ENCODE peak calls at places on chromosome 16, in nine cellular contexts. Q is NCI-H187; W is activated CD4-positive, CD25-positive, alpha-beta regulatory T cell; J is epithelial cell of prostate; S is HFF-Myc; Y is NCI-H146; M is CD8-positive, alpha-beta memory T cell; E is foreskin fibroblast; I is stomach. T is an unnamed sample.

GRCh38 chr16:84156342-84156784 is 11.3 kb downstream of the DNAAF1 start:
- DNase-seq in I (no peak), E (peak; percentile 51), Q (no peak), J (no peak), Y (no peak), S (no peak), M (no peak), W (no peak), T (no peak)

GRCh38 chr16:68382296-68382718 is 66.0 kb downstream of the SMPD3 start:
- DNase-seq in Y (no peak), S (no peak), I (peak; percentile 51), J (no peak), M (no peak), W (no peak), E (no peak), Q (no peak), T (no peak)

GRCh38 chr16:66131156-66131807 is 235.2 kb upstream of the CDH5 start:
- DNase-seq in Y (no peak), J (no peak), W (no peak), I (no peak), S (peak; percentile 57), E (peak; percentile 49), Q (no peak), M (no peak), T (no peak)

GRCh38 chr16:4693956-4694663 is 748 bp downstream of the NUDT16L1 start:
- DNase-seq in E (peak; percentile 77), Y (peak; percentile 59), I (peak; percentile 57), Q (no peak), J (no peak), S (peak; percentile 22), M (no peak), W (no peak), T (peak; percentile 72)

GRCh38 chr16:87708181-87708580 is 57.6 kb downstream of the KLHDC4 start:
- DNase-seq in W (no peak), S (no peak), Q (no peak), Y (no peak), M (no peak), E (no peak), J (no peak), I (no peak), T (no peak)

GRCh38 chr16:23254338-23254737 is 47.8 kb upstream of the SCNN1B start:
- DNase-seq in I (no peak), M (no peak), W (no peak), E (peak; percentile 64), Y (no peak), S (no peak), J (no peak), Q (no peak), T (no peak)

GRCh38 chr16:4266372-4266771 is 6.5 kb downstream of the TFAP4 start:
- DNase-seq in I (no peak), J (no peak), Y (no peak), Q (no peak), E (peak; percentile 33), W (no peak), M (no peak), S (no peak), T (no peak)

GRCh38 chr16:49495596-49496355 is 122.2 kb downstream of the C16orf78 start:
- DNase-seq in Y (no peak), M (no peak), J (no peak), Q (no peak), W (no peak), I (no peak), E (no peak), S (no peak), T (peak; percentile 16)

GRCh38 chr16:22181843-22182242 is 19.5 kb downstream of the SDR42E2 start:
- DNase-seq in Q (no peak), Y (no peak), E (no peak), W (no peak), I (no peak), M (no peak), S (no peak), J (no peak), T (no peak)

GRCh38 chr16:29777576-29778360 is at the start of gene ZG16:
- DNase-seq in E (no peak), I (no peak), W (no peak), M (no peak), S (no peak), Y (peak; percentile 21), J (no peak), Q (no peak), T (no peak)

GRCh38 chr16:31181102-31181830 is 1.3 kb downstream of the FUS start:
- DNase-seq in S (no peak), I (peak; percentile 28), Q (no peak), M (no peak), E (peak; percentile 71), Y (peak; percentile 42), J (no peak), W (no peak), T (peak; percentile 55)

GRCh38 chr16:75304521-75305363 is 53.3 kb upstream of the BCAR1 start:
- DNase-seq in J (peak; percentile 66), I (peak; percentile 28), E (peak; percentile 90), M (no peak), Y (no peak), S (peak; percentile 63), W (no peak), Q (no peak), T (peak; percentile 66)

GRCh38 chr16:29811896-29812665 is at the start of gene PRRT2:
- DNase-seq in E (peak; percentile 77), S (no peak), I (no peak), M (peak; percentile 41), Y (peak; percentile 80), Q (no peak), W (no peak), J (no peak), T (no peak)

GRCh38 chr16:65919977-65920376 is 446.5 kb upstream of the CDH5 start:
- DNase-seq in Q (no peak), J (no peak), E (no peak), M (no peak), S (no peak), I (no peak), Y (no peak), W (no peak), T (no peak)

GRCh38 chr16:69745959-69746358 is 8.8 kb downstream of the NOB1 start:
- DNase-seq in S (no peak), Y (no peak), E (no peak), W (no peak), M (no peak), J (no peak), Q (no peak), I (no peak), T (no peak)

GRCh38 chr16:20903889-20904506 is 3.4 kb downstream of the LYRM1 start:
- DNase-seq in E (no peak), I (no peak), J (no peak), Q (no peak), S (no peak), M (no peak), Y (no peak), W (no peak), T (no peak)

GRCh38 chr16:619476-620100 is 11.2 kb upstream of the WFIKKN1 start:
- DNase-seq in Q (no peak), I (no peak), S (no peak), Y (no peak), W (no peak), E (no peak), M (no peak), J (no peak), T (no peak)

GRCh38 chr16:1789643-1790045 is 3.9 kb downstream of the IGFALS start:
- DNase-seq in Y (no peak), W (no peak), I (no peak), S (no peak), J (no peak), E (no peak), Q (no peak), M (no peak), T (peak; percentile 46)

GRCh38 chr16:85420501-85421337 is 192.4 kb upstream of the GSE1 start:
- DNase-seq in J (no peak), E (peak; percentile 73), Q (peak; percentile 44), M (peak; percentile 75), S (no peak), W (peak; percentile 58), Y (no peak), I (peak; percentile 74), T (peak; percentile 72)

GRCh38 chr16:28151180-28151579 is 60.6 kb downstream of the XPO6 start:
- DNase-seq in S (no peak), M (no peak), J (no peak), Y (no peak), I (no peak), E (no peak), Q (no peak), W (no peak), T (no peak)

GRCh38 chr16:24939738-24940137 is 75.4 kb downstream of the ARHGAP17 start:
- DNase-seq in M (no peak), E (no peak), I (no peak), Y (no peak), Q (no peak), S (no peak), J (no peak), W (no peak), T (no peak)

GRCh38 chr16:22191966-22192260 is 14.2 kb upstream of the EEF2K start:
- DNase-seq in J (no peak), Q (no peak), E (peak; percentile 42), M (no peak), W (no peak), I (no peak), S (no peak), Y (peak; percentile 37), T (no peak)

GRCh38 chr16:65781855-65782254 is 584.6 kb upstream of the CDH5 start:
- DNase-seq in M (no peak), E (no peak), S (no peak), Y (no peak), J (no peak), Q (no peak), I (no peak), W (no peak), T (no peak)

GRCh38 chr16:11852092-11852809 is 909 bp upstream of the RSL1D1 start:
- DNase-seq in Y (peak; percentile 69), J (no peak), E (peak; percentile 55), I (no peak), S (no peak), Q (no peak), W (no peak), M (no peak), T (no peak)

GRCh38 chr16:14087590-14088154 is 16.6 kb downstream of the MRTFB start:
- DNase-seq in S (no peak), Q (no peak), I (no peak), Y (no peak), M (no peak), J (no peak), W (no peak), E (peak; percentile 11), T (no peak)

GRCh38 chr16:11224894-11225676 is 30.9 kb downstream of the SOCS1 start:
- DNase-seq in Q (no peak), M (peak; percentile 82), J (no peak), S (no peak), E (peak; percentile 23), I (peak; percentile 47), W (peak; percentile 53), Y (no peak), T (no peak)

GRCh38 chr16:89471225-89471624 is 19.1 kb downstream of the ANKRD11 start:
- DNase-seq in Y (no peak), M (no peak), I (no peak), J (no peak), E (peak; percentile 90), S (no peak), W (no peak), Q (no peak), T (no peak)

GRCh38 chr16:9042943-9043680 is 48.3 kb upstream of the HAPSTR1 start:
- DNase-seq in Y (no peak), I (no peak), W (no peak), S (no peak), J (no peak), M (no peak), Q (no peak), E (peak; percentile 82), T (no peak)

GRCh38 chr16:89953671-89954406 is 5.3 kb downstream of the DEF8 start:
- DNase-seq in M (no peak), I (no peak), Y (no peak), J (no peak), S (no peak), Q (no peak), E (no peak), W (no peak), T (no peak)

GRCh38 chr16:56625140-56625942 is at the start of gene MT1E:
- DNase-seq in M (peak; percentile 28), S (no peak), E (peak; percentile 96), I (peak; percentile 93), W (peak; percentile 20), Y (peak; percentile 41), J (no peak), Q (no peak), T (peak; percentile 93)

GRCh38 chr16:65767125-65767524 is 599.4 kb upstream of the CDH5 start:
- DNase-seq in W (no peak), E (no peak), Y (no peak), Q (no peak), I (no peak), S (no peak), J (no peak), M (no peak), T (no peak)

T was measured in left lobe of liver.